ENCODE peak calls at places on chromosomes 16 and 17, in four cellular contexts. I, K, U and V are unnamed samples.

GRCh38 chr16:56616608-56617211 is 8.3 kb downstream of the MT2A start:
- DNase-seq in K (no peak), I (no peak), U (no peak), V (no peak)

GRCh38 chr17:74646231-74646630 is 22.7 kb upstream of the CD300E start:
- DNase-seq in K (peak), I (no peak), U (peak), V (no peak)

GRCh38 chr16:75928295-75928694 is 202.0 kb upstream of the CPHXL start:
- DNase-seq in K (peak), U (no peak), I (no peak), V (no peak)

GRCh38 chr17:43479948-43480347 is 3.8 kb upstream of the DHX8 start:
- DNase-seq in K (no peak), U (no peak), I (no peak), V (no peak)

GRCh38 chr16:17377360-17378324 is 93.1 kb downstream of the XYLT1 start:
- DNase-seq in I (no peak), U (no peak), K (peak), V (no peak)

GRCh38 chr17:79617304-79617703 is 6.5 kb upstream of the RBFOX3 start:
- DNase-seq in I (no peak), U (no peak), K (no peak), V (no peak)

GRCh38 chr16:67449328-67449727 is 18.4 kb downstream of the HSD11B2 start:
- DNase-seq in K (no peak), U (no peak), I (no peak), V (no peak)

GRCh38 chr16:87496101-87496801 is 3.4 kb upstream of the ZCCHC14 start:
- DNase-seq in I (no peak), K (no peak), U (no peak), V (no peak)

GRCh38 chr16:49846800-49847199 is 9.1 kb downstream of the ZNF423 start:
- DNase-seq in U (no peak), I (no peak), K (no peak), V (no peak)

GRCh38 chr17:68182940-68183551 is 64.8 kb upstream of the AMZ2 start:
- DNase-seq in I (no peak), U (peak), K (no peak), V (no peak)

GRCh38 chr17:81665205-81666091 is 957 bp downstream of the OXLD1 start:
- DNase-seq in K (peak), I (no peak), U (peak), V (no peak)

GRCh38 chr16:84465154-84465553 is 39.3 kb downstream of the MEAK7 start:
- DNase-seq in U (no peak), K (no peak), I (no peak), V (no peak)

GRCh38 chr17:57422574-57423164 is 166.3 kb downstream of the MSI2 start:
- DNase-seq in I (no peak), K (peak), U (peak), V (no peak)

GRCh38 chr16:67399749-67400704 is 6.7 kb upstream of the TPPP3 start:
- DNase-seq in U (no peak), K (no peak), I (no peak), V (no peak)

GRCh38 chr16:86772231-86772510 is 193.8 kb downstream of the FOXL1 start:
- DNase-seq in I (no peak), K (peak), U (no peak), V (no peak)

GRCh38 chr17:73390221-73390620 is 78.4 kb upstream of the CDC42EP4 start:
- DNase-seq in K (no peak), U (no peak), I (no peak), V (no peak)

GRCh38 chr17:69336580-69336979 is 9.6 kb upstream of the ABCA5 start:
- DNase-seq in K (no peak), I (no peak), U (peak), V (no peak)
- TF ChIP-seq CTCF in K (no peak), I (no peak), U (peak), V (no peak)

GRCh38 chr17:45313419-45313771 is 3.4 kb downstream of the MAP3K14 start:
- DNase-seq in I (no peak), K (no peak), U (no peak), V (no peak)

GRCh38 chr17:45310380-45311324 is 6.2 kb downstream of the MAP3K14 start:
- DNase-seq in K (no peak), U (peak), I (no peak), V (no peak)

GRCh38 chr17:45312477-45313418 is 4.1 kb downstream of the MAP3K14 start:
- DNase-seq in I (no peak), U (peak), K (no peak), V (no peak)

GRCh38 chr17:45311406-45311761 is 5.4 kb downstream of the MAP3K14 start:
- DNase-seq in I (no peak), K (no peak), U (no peak), V (no peak)

GRCh38 chr17:45311762-45312476 is 4.9 kb downstream of the MAP3K14 start:
- DNase-seq in I (peak), U (peak), K (no peak), V (peak)
- H3K4me3 ChIP-seq in I (no peak), U (peak), K (no peak), V (peak)

GRCh38 chr17:36149296-36149820 is 27.1 kb downstream of the TBC1D3B start:
- DNase-seq in K (peak), U (no peak), I (peak), V (peak)
- TF ChIP-seq CTCF in K (no peak), U (peak), I (no peak), V (no peak)

GRCh38 chr16:30351001-30351441 is 4.1 kb downstream of the CD2BP2 start:
- DNase-seq in K (no peak), U (no peak), I (no peak), V (no peak)

GRCh38 chr16:30354423-30355143 is 525 bp downstream of the CD2BP2 start:
- DNase-seq in I (peak), U (peak), K (no peak), V (no peak)

GRCh38 chr16:30353438-30354129 is 1.5 kb downstream of the CD2BP2 start:
- DNase-seq in I (no peak), K (no peak), U (no peak), V (peak)

GRCh38 chr16:30351586-30352419 is 3.3 kb downstream of the CD2BP2 start:
- DNase-seq in U (peak), I (no peak), K (peak), V (peak)

GRCh38 chr16:30352488-30353401 is 2.4 kb downstream of the CD2BP2 start:
- DNase-seq in U (no peak), I (no peak), K (no peak), V (no peak)
- H3K4me3 ChIP-seq in U (no peak), I (no peak), K (no peak), V (no peak)

GRCh38 chr17:48259710-48260291 is 152.2 kb downstream of the SNX11 start:
- DNase-seq in I (peak), U (peak), K (peak), V (no peak)

GRCh38 chr17:48261297-48261880 is 153.8 kb downstream of the SNX11 start:
- DNase-seq in K (peak), U (peak), I (peak), V (no peak)

GRCh38 chr17:48258317-48258716 is 150.8 kb downstream of the SNX11 start:
- DNase-seq in I (no peak), K (no peak), U (no peak), V (no peak)

DNA sequence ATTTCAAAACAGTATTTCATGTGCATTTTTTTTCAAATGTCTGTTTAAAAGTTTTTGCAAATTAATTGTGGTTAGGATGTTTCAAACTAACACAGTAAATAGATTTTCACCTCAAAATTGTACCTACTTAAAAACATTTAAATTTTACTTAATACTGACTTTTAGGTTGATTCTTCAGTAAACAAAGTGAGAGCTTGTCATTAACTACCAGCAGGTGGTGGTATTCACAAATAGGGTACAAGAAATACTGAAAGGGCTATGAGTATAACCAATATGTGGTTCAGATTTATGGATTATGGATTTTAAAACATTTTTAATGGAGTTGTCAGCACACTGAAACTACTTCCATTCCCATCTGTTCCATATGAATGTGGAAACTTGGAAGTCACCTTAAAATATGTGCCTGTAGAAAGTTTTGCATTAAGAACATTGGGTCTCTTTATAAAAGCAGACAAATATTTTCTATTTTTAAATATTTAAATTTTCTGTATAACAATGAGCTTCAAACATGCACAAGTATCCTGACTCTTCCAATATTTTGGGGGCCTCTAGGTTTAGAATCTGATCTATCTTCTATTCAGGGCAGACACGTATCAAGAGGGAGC is 155.5 kb downstream of the SNX11 start:
- DNase-seq in K (peak), I (no peak), U (peak), V (no peak)
- TF ChIP-seq CTCF in K (peak), I (peak), U (peak), V (peak)

GRCh38 chr16:22635345-22635744 is 124.7 kb downstream of the NPIPB5 start:
- DNase-seq in I (no peak), K (peak), U (no peak), V (no peak)

GRCh38 chr16:22635801-22636200 is 125.1 kb downstream of the NPIPB5 start:
- DNase-seq in U (no peak), I (no peak), K (no peak), V (no peak)

GRCh38 chr16:22634913-22635312 is 124.2 kb downstream of the NPIPB5 start:
- DNase-seq in I (no peak), U (no peak), K (no peak), V (no peak)

GRCh38 chr16:22641030-22641671 is 130.5 kb downstream of the NPIPB5 start:
- DNase-seq in I (peak), K (peak), U (peak), V (no peak)

DNA sequence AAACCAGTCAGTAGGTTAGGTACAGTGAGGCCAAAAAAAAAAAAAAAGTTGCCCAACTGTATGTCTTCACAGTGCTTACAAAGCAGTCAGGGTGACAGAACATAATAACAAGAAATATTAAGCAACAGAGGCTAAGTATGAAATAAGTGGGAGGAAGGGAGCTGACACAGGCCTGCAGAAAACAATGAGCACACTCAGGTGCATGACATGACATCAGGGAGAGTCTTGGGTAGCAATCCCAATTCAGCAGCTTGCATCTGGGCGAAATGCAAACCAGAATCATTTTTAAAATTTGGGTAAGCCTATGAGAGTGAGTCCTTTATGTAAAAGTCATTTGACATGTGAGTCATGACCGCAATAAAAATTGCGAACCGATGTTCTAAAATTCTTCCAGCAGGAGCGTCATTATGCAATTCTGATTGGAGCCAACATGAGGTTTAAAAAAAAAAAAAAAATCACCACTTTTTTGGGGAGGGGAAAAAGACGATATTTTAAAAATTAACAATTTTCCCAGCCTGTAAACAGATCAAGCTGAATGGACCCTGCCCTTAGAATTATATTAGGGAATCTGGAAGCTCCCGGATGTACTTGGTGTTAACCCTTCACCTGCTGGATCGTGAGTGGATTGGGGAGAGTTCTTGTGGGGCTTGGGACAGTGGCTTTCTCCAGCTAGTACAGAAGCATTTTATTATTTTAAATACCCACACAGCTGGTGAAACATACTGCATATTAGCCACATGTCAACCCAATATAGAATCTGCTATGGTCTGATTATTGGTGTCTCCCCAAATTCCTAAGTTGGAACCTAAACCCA is 127.9 kb downstream of the NPIPB5 start:
- DNase-seq in K (peak), U (peak), I (no peak), V (no peak)
- H3K4me3 ChIP-seq in K (no peak), U (no peak), I (no peak), V (no peak)

GRCh38 chr17:28743243-28744103 is at the start of gene TRAF4:
- DNase-seq in K (peak), I (peak), U (peak), V (peak)
- TF ChIP-seq CTCF in K (no peak), I (no peak), U (no peak), V (peak)